ENCODE peak calls at places on chromosomes 1 and 21, in five cellular contexts. D is testis, W is bronchial epithelial cell, S is OCI-LY7, I is epithelial cell of esophagus. K is an unnamed sample.

GRCh38 chr21:44829507-44830092 is 11.7 kb upstream of the SUMO3 start:
- DNase-seq in D (no peak), W (no peak), S (no peak), I (no peak), K (no peak)

GRCh38 chr21:16294128-16294527 is 564.3 kb downstream of the USP25 start:
- DNase-seq in D (no peak), W (no peak), S (no peak), I (no peak), K (no peak)

GRCh38 chr1:94836891-94837290 is 16.7 kb downstream of the SLC44A3 start:
- DNase-seq in D (no peak), W (peak), S (no peak), I (peak), K (no peak)

GRCh38 chr1:173418107-173418985 is 58.8 kb upstream of the PRDX6 start:
- DNase-seq in D (no peak), W (no peak), S (peak), I (peak), K (no peak)

GRCh38 chr1:34199927-34200326 is 23.2 kb downstream of the C1orf94 start:
- DNase-seq in D (no peak), W (peak), S (no peak), I (peak), K (no peak)

GRCh38 chr1:156291226-156292061 is 4.0 kb downstream of the GLMP start:
- DNase-seq in D (peak), W (peak), S (no peak), I (peak), K (peak)

GRCh38 chr1:204780682-204781081 is 90.0 kb upstream of the NFASC start:
- DNase-seq in D (no peak), W (no peak), S (no peak), I (no peak), K (no peak)

GRCh38 chr1:200888349-200888838 is 6.3 kb upstream of the INAVA start:
- DNase-seq in D (no peak), W (no peak), S (peak), I (peak), K (peak)

GRCh38 chr1:202836616-202837403 is 26.1 kb downstream of the PCAT6 start:
- DNase-seq in D (no peak), W (peak), S (no peak), I (peak), K (no peak)

GRCh38 chr1:65949230-65949626 is 156.5 kb downstream of the PDE4B start:
- DNase-seq in D (no peak), W (no peak), S (no peak), I (no peak), K (no peak)

GRCh38 chr1:155909894-155910293 is 1.3 kb downstream of the RIT1 start:
- DNase-seq in D (no peak), W (peak), S (peak), I (peak), K (no peak)

GRCh38 chr1:41362357-41362721 is 1.1 kb downstream of the FOXO6 start:
- DNase-seq in D (no peak), W (no peak), S (no peak), I (no peak), K (peak)

GRCh38 chr1:30273456-30273855 is 449.9 kb downstream of the MATN1 start:
- DNase-seq in D (no peak), W (no peak), S (no peak), I (no peak), K (no peak)

GRCh38 chr1:214219916-214220315 is 61.0 kb upstream of the SMYD2 start:
- DNase-seq in D (no peak), W (peak), S (no peak), I (no peak), K (no peak)
- TF ChIP-seq CTCF in D (no peak), W (no peak), S (no peak), I (no peak), K (no peak)

GRCh38 chr1:26861286-26861701 is 1.7 kb upstream of the SFN start:
- DNase-seq in D (no peak), W (peak), S (no peak), I (peak), K (no peak)

GRCh38 chr1:26862781-26863676 is at the start of gene SFN:
- DNase-seq in D (no peak), W (peak), S (peak), I (peak), K (no peak)

GRCh38 chr1:26861889-26862371 is 1.0 kb upstream of the SFN start:
- DNase-seq in D (no peak), W (peak), S (no peak), I (peak), K (no peak)

GRCh38 chr1:26863677-26864060 is 720 bp downstream of the SFN start:
- DNase-seq in D (no peak), W (no peak), S (no peak), I (no peak), K (no peak)

GRCh38 chr1:26864610-26865480 is 1.9 kb downstream of the SFN start:
- DNase-seq in D (peak), W (peak), S (peak), I (peak), K (peak)
- TF ChIP-seq CTCF in D (peak), W (no peak), S (no peak), I (no peak), K (no peak)

GRCh38 chr1:45687753-45688737 is at the start of gene TMEM69:
- DNase-seq in D (peak), W (peak), S (peak), I (peak), K (peak)
- TF ChIP-seq CTCF in D (no peak), W (no peak), S (no peak), I (peak), K (no peak)

DNA sequence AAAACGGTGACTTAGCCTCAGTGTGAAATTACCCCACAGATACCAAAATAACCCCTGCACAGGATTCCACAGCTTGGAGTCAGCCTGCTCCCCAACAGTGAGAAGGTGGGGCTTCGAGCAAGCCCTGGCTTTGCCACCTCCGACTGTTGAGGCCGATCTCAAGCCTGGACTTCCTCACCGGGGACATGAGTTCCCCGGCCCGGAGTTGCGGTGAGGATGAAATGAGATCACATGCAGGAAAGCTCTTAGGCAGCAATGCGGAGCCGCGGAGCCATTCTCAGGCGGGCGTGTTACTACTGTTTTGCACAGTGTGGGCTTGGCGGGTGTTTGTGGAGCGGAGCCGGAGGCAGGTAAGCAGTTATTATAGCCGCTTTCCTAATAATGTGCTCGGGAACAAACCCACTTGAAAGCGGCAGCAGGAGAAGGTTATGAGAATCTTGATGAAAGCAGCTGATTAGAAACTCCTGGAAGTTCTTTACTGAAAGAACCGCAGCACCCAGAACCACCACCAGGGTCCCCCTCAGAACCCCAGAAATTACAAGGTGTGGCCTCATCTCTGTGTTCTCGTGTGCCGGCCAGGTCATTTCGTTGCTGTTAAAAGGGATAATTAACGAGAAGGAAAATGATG is 3.9 kb upstream of the CLSTN1 start:
- DNase-seq in D (no peak), W (peak), S (no peak), I (no peak), K (no peak)
- TF ChIP-seq CTCF in D (no peak), W (peak), S (no peak), I (peak), K (peak)

GRCh38 chr1:209648366-209648765 is 3.9 kb downstream of the LAMB3 start:
- DNase-seq in D (no peak), W (no peak), S (no peak), I (no peak), K (no peak)

GRCh38 chr1:209643295-209644020 is 8.8 kb downstream of the LAMB3 start:
- DNase-seq in D (peak), W (peak), S (no peak), I (peak), K (no peak)

GRCh38 chr1:209646558-209646957 is 5.7 kb downstream of the LAMB3 start:
- DNase-seq in D (no peak), W (peak), S (no peak), I (peak), K (no peak)

GRCh38 chr1:209647212-209647611 is 5.0 kb downstream of the LAMB3 start:
- DNase-seq in D (no peak), W (peak), S (no peak), I (no peak), K (peak)

DNA sequence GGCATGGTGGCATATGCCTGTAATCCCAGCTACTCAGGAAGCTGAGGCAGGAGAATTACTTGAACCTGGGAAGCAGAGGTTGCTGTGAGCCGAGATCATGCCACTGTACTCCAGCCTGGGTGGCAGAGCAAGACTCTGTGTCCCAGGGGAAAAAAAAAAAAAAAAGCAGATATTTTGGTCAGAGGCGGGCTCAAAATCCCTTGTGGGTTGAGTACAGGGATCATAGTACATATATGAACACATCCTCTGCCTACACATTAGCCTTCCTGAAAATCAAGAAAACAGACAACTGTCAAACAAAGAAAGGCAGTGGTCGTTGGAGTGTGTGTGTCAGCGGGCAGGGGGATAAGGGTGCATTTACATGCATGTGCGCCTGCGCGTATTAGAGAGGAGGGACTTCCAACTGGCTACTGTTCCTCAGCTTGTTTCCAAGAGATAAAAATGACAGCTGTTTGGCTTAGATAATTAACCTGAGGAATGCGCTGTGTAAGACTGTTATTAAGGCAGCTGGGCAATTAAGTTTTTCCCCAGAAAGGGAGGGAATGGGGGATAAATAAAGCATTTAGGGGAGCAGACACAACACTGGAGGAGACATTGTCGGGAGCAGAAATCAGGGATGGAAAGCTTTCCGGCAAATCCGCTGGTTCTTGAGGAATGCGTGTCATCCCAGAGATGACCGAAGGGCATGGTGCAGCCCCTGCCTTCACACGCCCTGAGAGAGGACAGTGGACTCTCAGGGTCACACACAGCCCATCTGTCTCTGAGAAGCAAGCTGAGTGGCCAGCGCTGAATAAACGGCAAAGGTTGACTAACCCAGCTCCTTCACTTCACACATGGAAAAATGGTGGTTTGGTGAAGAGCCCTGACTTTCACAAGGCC is 6.4 kb downstream of the LAMB3 start:
- DNase-seq in D (no peak), W (peak), S (no peak), I (no peak), K (no peak)
- TF ChIP-seq CTCF in D (no peak), W (no peak), S (no peak), I (no peak), K (no peak)

DNA sequence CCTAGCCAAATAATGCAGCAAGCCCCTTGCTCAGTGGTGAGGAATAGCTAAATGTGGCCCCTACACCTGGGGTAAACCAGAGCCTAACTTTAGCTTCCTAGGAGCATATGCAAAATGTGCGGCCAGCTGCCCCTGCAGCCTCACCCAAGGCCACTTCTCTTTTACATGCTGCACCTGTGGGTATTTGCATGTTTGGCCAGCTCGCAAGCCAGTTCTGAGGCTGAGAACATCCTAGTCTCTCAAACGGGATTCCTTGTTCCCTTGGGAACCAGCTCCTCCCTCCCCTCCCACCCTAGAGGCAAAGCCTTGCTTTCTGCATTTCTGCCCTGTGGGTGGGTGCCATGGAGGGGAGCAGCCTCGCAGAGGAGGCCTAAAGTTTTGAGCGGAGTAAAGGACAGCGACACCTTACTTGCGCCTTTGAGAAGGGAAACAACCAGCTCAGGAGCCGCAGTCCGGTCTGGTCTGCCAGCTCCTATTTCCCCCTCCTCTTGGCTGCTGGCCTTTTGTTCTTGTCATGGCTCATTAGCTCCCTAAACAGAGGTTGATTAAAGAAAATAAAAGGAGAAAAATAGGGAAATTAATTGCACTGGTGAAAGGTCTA is 68.5 kb downstream of the TEX35 start:
- DNase-seq in D (no peak), W (no peak), S (peak), I (no peak), K (peak)
- TF ChIP-seq CTCF in D (no peak), W (no peak), S (peak), I (no peak), K (no peak)